ENCODE peak calls at places on chromosomes 12 and 14, in four cellular contexts. X, Y, C and I are unnamed samples.

GRCh38 chr12:4615667-4616066 is 33.2 kb downstream of the AKAP3 start:
- DNase-seq in Y (no peak), C (no peak), X (no peak), I (no peak)

GRCh38 chr12:100185361-100185894 is 15.2 kb upstream of the ACTR6 start:
- DNase-seq in Y (no peak), X (no peak), C (no peak), I (no peak)

GRCh38 chr12:120761581-120761980 is 36.0 kb downstream of the ACADS start:
- DNase-seq in Y (no peak), X (peak; percentile 39), C (no peak), I (no peak)

GRCh38 chr12:97177482-97177881 is 270.4 kb downstream of the NEDD1 start:
- DNase-seq in X (peak; percentile 78), Y (no peak), C (no peak), I (no peak)

GRCh38 chr14:65496178-65496993 is 83.9 kb downstream of the FUT8 start:
- DNase-seq in X (peak; percentile 56), Y (no peak), C (no peak), I (no peak)

GRCh38 chr12:56046027-56046780 is 4.5 kb downstream of the RPS26 start:
- DNase-seq in X (no peak), Y (no peak), C (no peak), I (no peak)

GRCh38 chr12:31035944-31036665 is 37.6 kb upstream of the DDX11 start:
- DNase-seq in C (no peak), X (peak; percentile 42), Y (no peak), I (no peak)

GRCh38 chr12:119176267-119177055 is 2.3 kb upstream of the HSPB8 start:
- DNase-seq in X (peak; percentile 95), C (no peak), Y (peak; percentile 88), I (peak; percentile 98)

GRCh38 chr14:29233188-29233587 is 466.6 kb downstream of the FOXG1 start:
- DNase-seq in Y (no peak), C (no peak), X (no peak), I (no peak)

GRCh38 chr12:44851586-44851985 is 24.5 kb downstream of the NELL2 start:
- DNase-seq in C (no peak), Y (no peak), X (no peak), I (no peak)

GRCh38 chr12:122206111-122206881 is 2.8 kb downstream of the B3GNT4 start:
- DNase-seq in X (no peak), Y (no peak), C (no peak), I (peak; percentile 64)

GRCh38 chr14:29243355-29243754 is 476.8 kb downstream of the FOXG1 start:
- DNase-seq in X (peak; percentile 82), Y (no peak), C (no peak), I (no peak)

GRCh38 chr14:46405095-46405494 is 246.5 kb downstream of the RPL10L start:
- DNase-seq in Y (no peak), X (no peak), C (no peak), I (no peak)

GRCh38 chr12:74689071-74689655 is 151.5 kb downstream of the ATXN7L3B start:
- DNase-seq in Y (no peak), C (no peak), X (peak; percentile 50), I (no peak)

GRCh38 chr12:109827566-109828550 is 5.3 kb downstream of the TRPV4 start:
- DNase-seq in Y (no peak), X (no peak), C (no peak), I (peak; percentile 63)

GRCh38 chr12:109830718-109831117 is 2.5 kb downstream of the TRPV4 start:
- DNase-seq in X (no peak), Y (no peak), C (no peak), I (no peak)

GRCh38 chr12:109829667-109830066 is 3.5 kb downstream of the TRPV4 start:
- DNase-seq in Y (no peak), C (no peak), X (no peak), I (no peak)

GRCh38 chr12:109830267-109830666 is 2.9 kb downstream of the TRPV4 start:
- DNase-seq in X (no peak), C (no peak), Y (no peak), I (no peak)

DNA sequence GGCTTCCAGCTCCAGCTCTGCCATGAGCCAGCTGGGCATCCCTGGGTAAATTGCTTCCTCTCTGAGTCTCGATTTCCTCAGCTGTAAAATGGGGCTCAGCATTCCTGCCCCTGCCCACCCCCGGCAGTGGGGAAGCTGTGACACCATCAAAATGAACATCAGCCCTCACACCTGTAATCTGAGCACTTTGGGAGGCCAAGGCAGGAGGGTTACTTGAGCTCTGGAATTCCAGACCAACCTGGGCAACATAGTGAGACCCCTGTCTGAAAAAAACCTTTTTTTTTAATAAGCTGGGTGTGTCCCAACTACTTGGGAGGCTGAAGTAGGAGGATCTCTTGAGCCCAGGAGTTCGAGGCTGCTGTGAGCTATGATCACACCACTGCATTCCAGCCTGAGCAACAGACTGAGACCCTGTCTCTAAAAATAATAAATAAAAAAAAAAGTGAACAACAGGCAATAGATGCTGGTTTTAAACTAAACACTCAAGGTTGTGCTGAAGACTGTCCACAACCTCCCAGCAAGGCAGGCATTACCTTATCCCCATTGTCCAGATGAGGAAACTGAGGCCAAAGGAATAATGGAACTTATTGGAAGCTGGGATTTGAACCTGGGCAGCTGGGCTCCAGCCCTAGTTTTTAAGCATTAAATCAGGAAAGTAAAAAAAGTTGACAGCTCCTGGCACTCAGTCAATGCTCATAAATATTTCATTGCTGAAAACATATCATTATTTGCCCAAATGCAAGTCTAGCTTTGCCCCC is 4.3 kb downstream of the TRPV4 start:
- DNase-seq in X (no peak), Y (no peak), C (no peak), I (no peak)
- H3K27ac ChIP-seq in X (no peak overlapping the region), Y (no peak overlapping the region), C (no peak overlapping the region), I (no peak overlapping the region)

GRCh38 chr14:91367173-91368171 is 50.1 kb downstream of the CCDC88C start:
- DNase-seq in X (peak; percentile 97), Y (no peak), C (no peak), I (no peak)
- H3K4me3 ChIP-seq in X (no peak overlapping the region), Y (no peak overlapping the region), C (peak overlapping the region; percentile 42), I (no peak overlapping the region)

DNA sequence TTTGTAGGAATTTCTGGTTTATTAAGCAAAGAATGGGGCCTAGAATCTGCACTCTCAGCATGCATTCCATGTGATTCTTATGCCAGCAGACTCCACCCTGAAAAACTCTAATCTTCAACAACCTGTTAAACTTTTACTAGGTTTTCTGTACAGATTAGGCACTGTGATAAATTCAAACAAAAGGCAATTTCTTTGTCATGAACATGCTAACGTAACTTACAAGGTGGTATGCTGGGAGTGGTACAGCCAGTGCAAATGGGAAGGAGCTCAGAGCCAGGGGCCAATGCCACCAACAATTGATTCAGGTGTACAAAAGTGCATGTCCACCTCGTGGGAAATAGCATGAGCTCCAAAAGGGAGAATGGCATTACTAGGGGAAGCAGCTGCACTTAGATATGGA is 83.0 kb downstream of the PPFIBP1 start:
- DNase-seq in Y (no peak), X (no peak), C (no peak), I (no peak)
- H3K27ac ChIP-seq in Y (no peak overlapping the region), X (no peak overlapping the region), C (no peak overlapping the region), I (no peak overlapping the region)

DNA sequence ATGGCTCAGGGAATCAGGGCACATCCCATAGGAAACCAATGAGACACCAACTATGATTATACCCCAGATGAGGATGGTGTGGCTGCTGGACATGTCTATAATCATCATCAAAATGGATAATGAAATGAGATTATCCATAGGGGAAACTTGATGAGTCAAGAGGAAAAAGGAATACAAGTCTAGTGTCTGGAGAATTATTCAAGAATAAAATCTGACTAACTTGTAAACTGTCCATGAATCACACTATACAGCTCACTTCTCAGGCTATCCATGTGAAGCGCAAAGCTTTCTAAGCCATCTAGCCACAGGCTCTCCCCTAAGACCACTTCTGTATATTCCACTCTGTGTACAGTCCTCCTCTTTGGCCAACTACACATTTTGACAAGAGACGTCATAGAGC is 52.5 kb downstream of the DUSP16 start:
- DNase-seq in C (no peak), Y (no peak), X (peak; percentile 88), I (no peak)
- H3K4me3 ChIP-seq in C (no peak overlapping the region), Y (no peak overlapping the region), X (no peak overlapping the region), I (no peak overlapping the region)

GRCh38 chr14:88605594-88605993 is 42.8 kb downstream of the ZC3H14 start:
- DNase-seq in X (no peak), Y (no peak), C (no peak), I (no peak)
- H3K27ac ChIP-seq in X (no peak overlapping the region), Y (no peak overlapping the region), C (no peak overlapping the region), I (no peak overlapping the region)

GRCh38 chr12:123765504-123766035 is 3.5 kb downstream of the DNAH10 start:
- DNase-seq in X (no peak), Y (no peak), C (no peak), I (no peak)

GRCh38 chr12:123761841-123762714 is at the start of gene DNAH10:
- DNase-seq in X (peak; percentile 22), Y (peak; percentile 27), C (peak; percentile 8), I (no peak)

GRCh38 chr12:123763093-123763492 is 992 bp downstream of the DNAH10 start:
- DNase-seq in X (no peak), Y (no peak), C (no peak), I (no peak)

GRCh38 chr12:123764109-123764508 is 2.0 kb downstream of the DNAH10 start:
- DNase-seq in C (no peak), Y (no peak), X (no peak), I (no peak)

GRCh38 chr12:123762715-123763052 is 583 bp downstream of the DNAH10 start:
- DNase-seq in C (no peak), Y (no peak), X (no peak), I (no peak)
- H3K4me3 ChIP-seq in C (peak overlapping the region; percentile 54), Y (no peak overlapping the region), X (no peak overlapping the region), I (peak overlapping the region; percentile 29)

DNA sequence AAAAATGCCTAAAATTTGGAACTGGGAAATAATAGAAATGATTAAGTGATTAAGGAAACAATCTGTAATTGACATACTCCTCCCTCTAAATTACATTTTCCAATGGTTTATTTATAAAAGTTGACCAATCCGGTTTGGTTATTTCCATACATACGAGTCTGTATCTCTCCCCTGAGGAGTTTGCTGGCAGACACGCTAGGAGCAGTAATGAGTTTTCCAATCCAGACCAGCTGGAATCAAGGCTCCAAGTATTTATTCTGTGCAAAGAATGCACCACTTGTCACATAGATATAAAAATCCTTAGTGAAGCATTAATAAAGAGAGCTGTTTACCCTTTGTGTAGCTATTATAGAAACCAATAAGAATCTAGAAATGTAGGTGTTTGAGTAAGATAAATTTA is 134.6 kb upstream of the FRMD6 start:
- DNase-seq in Y (no peak), C (no peak), X (no peak), I (no peak)
- H3K27ac ChIP-seq in Y (no peak overlapping the region), C (no peak overlapping the region), X (no peak overlapping the region), I (no peak overlapping the region)

GRCh38 chr14:20799444-20799843 is 3.2 kb downstream of the RNASE1 start:
- DNase-seq in C (no peak), X (no peak), Y (no peak), I (no peak)
- H3K4me3 ChIP-seq in C (no peak overlapping the region), X (no peak overlapping the region), Y (no peak overlapping the region), I (peak overlapping the region; percentile 8)

GRCh38 chr12:65891219-65891618 is 66.9 kb downstream of the HMGA2 start:
- DNase-seq in Y (no peak), X (peak; percentile 71), C (no peak), I (no peak)
- H3K27ac ChIP-seq in Y (no peak overlapping the region), X (peak overlapping the region; percentile 81), C (no peak overlapping the region), I (no peak overlapping the region)